ENCODE peak calls at places on chromosomes 13 and 19, in five cellular contexts. S is AG04450; U is endodermal cell; L is RWPE1; N is CD4-positive, alpha-beta T cell. Y is an unnamed sample.

GRCh38 chr19:33373701-33374405 is at the start of gene CEBPG:
- DNase-seq in N (peak), U (no peak), S (no peak), L (peak), Y (peak)

GRCh38 chr13:86813198-86813597 is 858.0 kb upstream of the SLITRK5 start:
- DNase-seq in N (no peak), U (no peak), S (no peak), L (no peak), Y (no peak)

GRCh38 chr19:18781047-18781600 is 10.0 kb downstream of the COMP start:
- DNase-seq in S (no peak), U (no peak), N (no peak), L (no peak), Y (no peak)

GRCh38 chr13:33799950-33800592 is 17.9 kb upstream of the RFC3 start:
- DNase-seq in L (peak), N (no peak), U (no peak), S (no peak), Y (no peak)

GRCh38 chr13:29849071-29849541 is 1.3 kb downstream of the UBL3 start:
- DNase-seq in S (no peak), N (no peak), U (peak), L (no peak), Y (no peak)

GRCh38 chr13:101552286-101552685 is 99.8 kb downstream of the ITGBL1 start:
- DNase-seq in N (no peak), U (no peak), L (no peak), S (no peak), Y (no peak)

GRCh38 chr19:35144259-35144599 is 1.2 kb downstream of the FXYD7 start:
- DNase-seq in S (no peak), L (no peak), U (no peak), N (no peak), Y (no peak)

GRCh38 chr13:112997188-112998135 is 28.4 kb downstream of the MCF2L start:
- DNase-seq in L (no peak), U (no peak), N (no peak), S (no peak), Y (no peak)

GRCh38 chr19:21410166-21410565 is 13.2 kb downstream of the ZNF493 start:
- DNase-seq in U (no peak), N (no peak), S (no peak), L (no peak), Y (no peak)

GRCh38 chr19:1847348-1847683 is 967 bp downstream of the REXO1 start:
- DNase-seq in N (no peak), L (no peak), S (no peak), U (no peak), Y (no peak)

DNA sequence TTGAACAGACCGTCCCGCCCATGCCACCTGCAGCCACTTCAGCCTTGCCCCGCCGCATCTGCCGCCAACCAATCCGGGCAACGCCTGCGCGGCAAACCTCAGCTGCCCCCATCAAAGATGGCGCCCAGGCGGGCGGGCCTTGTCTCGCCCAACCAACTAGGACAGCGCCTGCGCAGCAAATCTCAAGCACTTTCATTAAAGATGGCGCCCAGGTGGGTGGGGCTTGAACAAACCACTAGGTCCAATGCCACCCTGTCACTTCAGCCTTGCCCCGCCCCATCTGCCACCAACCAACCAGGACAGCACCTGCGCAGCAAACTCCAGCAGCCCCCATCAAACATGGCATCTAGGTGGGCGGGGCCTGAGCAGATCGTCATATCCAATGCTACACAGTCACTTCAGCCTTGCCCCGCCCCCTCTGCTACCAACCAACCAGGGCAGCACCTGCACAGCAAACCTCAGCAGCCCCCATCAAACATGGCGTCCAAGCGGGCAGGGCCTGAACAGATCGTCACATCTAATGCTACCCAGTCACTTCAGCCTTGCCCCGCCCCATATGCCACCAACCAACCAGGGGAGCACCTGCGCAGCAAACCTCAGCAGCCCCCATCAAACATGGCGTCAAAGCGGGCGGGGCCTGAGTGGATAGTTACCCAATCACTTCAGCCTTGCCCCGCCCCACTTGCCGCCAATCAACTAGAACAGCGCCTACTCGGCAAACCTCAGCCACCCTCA is 1.4 kb downstream of the PEG3 start:
- DNase-seq in U (no peak), N (no peak), S (no peak), L (no peak), Y (peak)
- H3K27ac ChIP-seq in U (no peak), N (no peak), S (no peak), L (no peak), Y (peak)

GRCh38 chr19:8459095-8459494 is 14.3 kb downstream of the HNRNPM start:
- DNase-seq in U (no peak), S (no peak), N (no peak), L (no peak), Y (no peak)
- H3K27ac ChIP-seq in U (no peak), S (no peak), N (no peak), L (peak), Y (no peak)

GRCh38 chr13:27403727-27404385 is 20.6 kb upstream of the GTF3A start:
- DNase-seq in L (no peak), N (no peak), S (no peak), U (no peak), Y (no peak)
- H3K27ac ChIP-seq in L (peak), N (no peak), S (no peak), U (no peak), Y (peak)

GRCh38 chr13:59356607-59357006 is 807.1 kb downstream of the DIAPH3 start:
- DNase-seq in S (peak), U (no peak), L (no peak), N (no peak), Y (no peak)
- H3K27ac ChIP-seq in S (no peak), U (no peak), L (no peak), N (no peak), Y (no peak)

GRCh38 chr13:50577806-50578205 is 265.7 kb downstream of the DLEU7 start:
- DNase-seq in L (no peak), S (no peak), N (no peak), U (no peak), Y (no peak)

GRCh38 chr13:50576156-50576555 is 267.3 kb downstream of the DLEU7 start:
- DNase-seq in N (no peak), U (no peak), L (no peak), S (no peak), Y (no peak)

GRCh38 chr13:50573046-50573445 is 270.4 kb downstream of the DLEU7 start:
- DNase-seq in N (no peak), S (no peak), L (no peak), U (no peak), Y (no peak)

GRCh38 chr13:50574731-50575130 is 268.8 kb downstream of the DLEU7 start:
- DNase-seq in N (no peak), L (no peak), U (no peak), S (no peak), Y (no peak)

GRCh38 chr13:50575138-50575537 is 268.4 kb downstream of the DLEU7 start:
- DNase-seq in S (no peak), N (no peak), L (no peak), U (no peak), Y (no peak)
- H3K27ac ChIP-seq in S (no peak), N (no peak), L (no peak), U (no peak), Y (no peak)

DNA sequence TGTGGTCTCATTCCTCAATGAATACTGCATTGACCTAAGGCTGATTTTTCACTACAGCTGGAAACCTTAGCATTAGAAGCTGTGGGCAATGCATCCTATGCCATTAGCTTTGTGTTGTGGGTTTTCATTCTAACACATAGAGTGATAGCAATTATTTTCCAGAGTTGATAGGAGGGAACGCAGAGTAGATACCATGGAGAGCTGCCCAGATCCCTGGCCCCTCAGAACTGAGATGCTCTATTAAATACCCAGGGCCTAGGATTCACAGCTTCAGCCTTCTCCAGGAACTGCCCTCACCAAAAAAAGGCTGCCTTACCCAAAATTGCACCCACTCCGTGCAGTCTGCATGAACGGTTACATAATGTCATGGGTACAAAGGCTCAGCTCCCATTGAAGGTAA is 444.4 kb downstream of the SUCLA2 start:
- DNase-seq in N (no peak), L (no peak), S (no peak), U (no peak), Y (no peak)
- H3K27ac ChIP-seq in N (no peak), L (no peak), S (no peak), U (no peak), Y (no peak)

DNA sequence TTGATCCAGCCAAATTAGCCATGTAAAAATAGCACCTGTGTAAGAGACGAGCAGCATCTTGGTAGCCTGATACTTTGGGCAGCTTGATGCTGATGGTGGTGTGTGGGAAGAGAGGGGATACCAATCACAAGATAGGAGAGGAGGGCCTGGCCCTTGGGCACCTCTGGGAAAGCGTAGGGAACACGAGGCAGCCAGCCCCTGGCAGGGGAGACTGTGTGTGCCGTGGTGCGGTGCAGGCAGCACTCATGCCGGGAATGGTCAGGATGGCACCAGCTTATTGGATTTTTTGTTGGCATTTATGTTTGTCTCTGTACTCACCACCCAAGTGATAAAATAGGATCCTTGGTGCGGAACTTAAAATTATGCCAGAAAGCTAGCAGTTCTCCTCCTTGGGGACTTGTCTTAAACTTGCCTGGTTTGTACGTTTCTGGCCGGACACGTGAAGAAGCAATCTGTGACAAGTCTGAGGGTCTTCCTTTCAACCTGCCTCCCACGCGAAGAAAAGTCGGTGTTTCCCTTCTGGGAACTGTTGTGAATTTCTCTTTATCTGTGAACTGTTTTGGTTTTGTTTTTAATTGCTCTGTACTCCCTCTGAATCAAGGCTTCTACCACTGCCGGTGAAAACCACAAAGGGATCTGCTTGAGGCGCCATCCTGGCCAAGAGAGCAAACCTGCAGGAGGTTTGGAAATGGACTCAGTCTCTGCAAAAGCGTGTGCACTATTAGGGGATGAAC is 10.1 kb downstream of the SIGLEC8 start:
- DNase-seq in N (no peak), U (no peak), S (no peak), L (no peak), Y (no peak)
- H3K27ac ChIP-seq in N (no peak), U (no peak), S (no peak), L (no peak), Y (no peak)

Y was measured in caudate nucleus.